ENCODE peak calls at places on chromosomes 2 and 18, in five cellular contexts. C is GM19239; S is activated effector memory CD4-positive, alpha-beta T cell treated with anti-CD3 and anti-CD28 coated beads, Interleukin-2, amount 50 U/mL, for 16 hours; B is activated T-cell treated with anti-CD3 and anti-CD28 coated beads, Interleukin-2, amount 50 U/mL, for 72 hours; Y is NCI-H460. J is an unnamed sample.

GRCh38 chr2:28546242-28546641 is 50.4 kb downstream of the PLB1 start:
- DNase-seq in S (no peak), C (no peak), Y (no peak), B (no peak), J (no peak)

GRCh38 chr2:241609859-241610793 is 26.8 kb downstream of the THAP4 start:
- DNase-seq in S (peak), C (peak), Y (peak), B (peak), J (peak)

GRCh38 chr2:228039752-228040534 is 141.5 kb downstream of the SPHKAP start:
- DNase-seq in B (no peak), C (peak), S (no peak), Y (peak), J (no peak)

GRCh38 chr18:48294894-48295585 is 114.1 kb downstream of the ZBTB7C start:
- DNase-seq in S (peak), Y (no peak), B (no peak), C (no peak), J (no peak)

GRCh38 chr2:234795272-234795920 is 156.4 kb upstream of the SH3BP4 start:
- DNase-seq in B (no peak), Y (no peak), S (no peak), C (no peak), J (no peak)

GRCh38 chr2:30310955-30311354 is 79.6 kb downstream of the LBH start:
- DNase-seq in C (no peak), B (no peak), Y (no peak), S (no peak), J (no peak)

GRCh38 chr18:49865401-49865800 is 52.1 kb upstream of the ACAA2 start:
- DNase-seq in S (no peak), C (no peak), Y (no peak), B (no peak), J (no peak)

GRCh38 chr2:44290271-44290670 is 15.0 kb downstream of the SLC3A1 start:
- DNase-seq in S (no peak), B (no peak), C (no peak), Y (no peak), J (no peak)

J was measured in B cell.